ENCODE peak calls at places on chromosomes 13 and 19, in nine cellular contexts. C, U, L, Z, T, M, F, B and K are unnamed samples. For H3K4me1, the result is how much of the 10 kb centered on the place peaks cover.

GRCh38 chr19:20616071-20616470 is 45.3 kb downstream of the ZNF626 start:
- DNase-seq in F (no peak), L (no peak), U (no peak), C (no peak), M (no peak), Z (no peak), B (no peak), T (no peak), K (no peak)

GRCh38 chr13:30892966-30893365 is 13.1 kb upstream of the MEDAG start:
- DNase-seq in L (no peak), U (no peak), T (no peak), C (peak), M (no peak), F (peak), B (peak), Z (peak), K (peak)

GRCh38 chr13:33918199-33918932 is 100.4 kb downstream of the RFC3 start:
- DNase-seq in C (no peak), Z (peak), M (no peak), T (no peak), F (no peak), L (no peak), U (no peak), B (no peak), K (no peak)

GRCh38 chr13:41960700-41961697 is at the start of gene VWA8:
- DNase-seq in C (peak), L (peak), T (peak), U (peak), Z (peak), M (peak), F (peak), B (peak), K (no peak)

GRCh38 chr19:16094360-16095070 is 17.2 kb upstream of the RAB8A start:
- DNase-seq in Z (no peak), L (no peak), T (no peak), U (no peak), B (no peak), C (no peak), F (no peak), M (no peak), K (no peak)

GRCh38 chr13:80151016-80151415 is 189.9 kb downstream of the SPRY2 start:
- DNase-seq in M (no peak), B (no peak), T (no peak), U (no peak), F (no peak), C (no peak), Z (no peak), L (no peak), K (no peak)

GRCh38 chr13:57641071-57641470 is 9.5 kb downstream of the PCDH17 start:
- DNase-seq in T (no peak), F (no peak), C (no peak), U (no peak), B (no peak), L (no peak), M (no peak), Z (no peak), K (no peak)

GRCh38 chr13:77918391-77919261 is at the start of gene EDNRB:
- DNase-seq in M (peak), C (peak), L (peak), T (peak), U (no peak), B (peak), F (peak), Z (peak), K (no peak)

GRCh38 chr13:112885782-112886268 is 83.2 kb upstream of the MCF2L start:
- DNase-seq in L (peak), F (peak), M (peak), C (peak), Z (no peak), U (no peak), B (peak), T (peak), K (peak)

GRCh38 chr13:75687145-75687763 is 51.1 kb downstream of the LMO7 start:
- DNase-seq in T (no peak), Z (no peak), L (no peak), B (no peak), U (no peak), M (no peak), C (peak), F (no peak), K (no peak)

GRCh38 chr19:17719730-17720486 is 628 bp downstream of the MAP1S start:
- DNase-seq in M (no peak), L (peak), C (peak), Z (no peak), T (no peak), U (no peak), B (no peak), F (peak), K (no peak)

GRCh38 chr19:917323-918151 is at the start of gene KISS1R:
- DNase-seq in L (no peak), C (peak), M (no peak), T (no peak), B (peak), Z (no peak), U (no peak), F (no peak), K (peak)

GRCh38 chr19:10517361-10517759 is at the start of gene S1PR5:
- DNase-seq in U (no peak), B (peak), C (peak), F (peak), Z (no peak), T (no peak), M (peak), L (no peak), K (no peak)

GRCh38 chr13:97261254-97262015 is 39.3 kb downstream of the MBNL2 start:
- DNase-seq in Z (no peak), T (no peak), L (no peak), F (no peak), M (no peak), C (no peak), B (no peak), U (no peak), K (no peak)

GRCh38 chr13:81406022-81406421 is 1065.1 kb upstream of the SPRY2 start:
- DNase-seq in T (no peak), B (no peak), Z (no peak), M (no peak), L (no peak), U (no peak), C (no peak), F (no peak), K (no peak)

GRCh38 chr19:53102186-53102585 is 1.0 kb downstream of the ZNF160 start:
- DNase-seq in Z (no peak), U (no peak), F (no peak), C (peak), L (no peak), T (no peak), B (no peak), M (no peak), K (no peak)

GRCh38 chr19:2634960-2635359 is 67.5 kb downstream of the GNG7 start:
- DNase-seq in M (no peak), L (no peak), T (no peak), B (no peak), C (no peak), Z (no peak), U (no peak), F (no peak), K (no peak)
- H3K4me3 ChIP-seq in M (peak), L (no peak), T (no peak), B (no peak), C (no peak), Z (no peak), U (no peak), F (no peak), K (no peak)

GRCh38 chr19:45764487-45764886 is 4.6 kb downstream of the SIX5 start:
- DNase-seq in C (no peak), T (no peak), F (no peak), Z (no peak), L (no peak), M (no peak), B (no peak), U (no peak), K (no peak)
- H3K4me1 ChIP-seq in C (under half), T (under half), F (under half), Z (under half), L (under half), M (under half), B (under half), U (under half), K (under half)

GRCh38 chr13:109668433-109669233 is 117.8 kb downstream of the IRS2 start:
- DNase-seq in M (no peak), F (no peak), B (no peak), T (no peak), L (no peak), Z (no peak), C (no peak), U (no peak), K (no peak)

GRCh38 chr13:109665781-109666249 is 120.6 kb downstream of the IRS2 start:
- DNase-seq in M (no peak), F (no peak), T (no peak), B (no peak), C (no peak), L (no peak), Z (no peak), U (no peak), K (no peak)

GRCh38 chr13:109669234-109669612 is 117.2 kb downstream of the IRS2 start:
- DNase-seq in C (no peak), B (no peak), M (no peak), F (no peak), Z (no peak), U (no peak), L (no peak), T (no peak), K (no peak)

GRCh38 chr13:109666656-109667448 is 119.5 kb downstream of the IRS2 start:
- DNase-seq in U (no peak), B (peak), L (no peak), M (no peak), T (no peak), C (no peak), F (no peak), Z (no peak), K (no peak)

GRCh38 chr13:109667754-109668360 is 118.5 kb downstream of the IRS2 start:
- DNase-seq in T (no peak), B (no peak), Z (no peak), M (no peak), L (no peak), F (no peak), C (no peak), U (no peak), K (no peak)
- H3K4me3 ChIP-seq in T (no peak), B (no peak), Z (no peak), M (no peak), L (no peak), F (no peak), C (no peak), U (no peak), K (no peak)

GRCh38 chr19:49570138-49570856 is 10.1 kb downstream of the NOSIP start:
- DNase-seq in C (peak), L (peak), Z (no peak), U (no peak), F (no peak), M (peak), T (no peak), B (peak), K (peak)
- H3K4me1 ChIP-seq in C (under half), L (under half), Z (under half), U (under half), F (under half), M (under half), T (under half), B (under half), K (under half)

DNA sequence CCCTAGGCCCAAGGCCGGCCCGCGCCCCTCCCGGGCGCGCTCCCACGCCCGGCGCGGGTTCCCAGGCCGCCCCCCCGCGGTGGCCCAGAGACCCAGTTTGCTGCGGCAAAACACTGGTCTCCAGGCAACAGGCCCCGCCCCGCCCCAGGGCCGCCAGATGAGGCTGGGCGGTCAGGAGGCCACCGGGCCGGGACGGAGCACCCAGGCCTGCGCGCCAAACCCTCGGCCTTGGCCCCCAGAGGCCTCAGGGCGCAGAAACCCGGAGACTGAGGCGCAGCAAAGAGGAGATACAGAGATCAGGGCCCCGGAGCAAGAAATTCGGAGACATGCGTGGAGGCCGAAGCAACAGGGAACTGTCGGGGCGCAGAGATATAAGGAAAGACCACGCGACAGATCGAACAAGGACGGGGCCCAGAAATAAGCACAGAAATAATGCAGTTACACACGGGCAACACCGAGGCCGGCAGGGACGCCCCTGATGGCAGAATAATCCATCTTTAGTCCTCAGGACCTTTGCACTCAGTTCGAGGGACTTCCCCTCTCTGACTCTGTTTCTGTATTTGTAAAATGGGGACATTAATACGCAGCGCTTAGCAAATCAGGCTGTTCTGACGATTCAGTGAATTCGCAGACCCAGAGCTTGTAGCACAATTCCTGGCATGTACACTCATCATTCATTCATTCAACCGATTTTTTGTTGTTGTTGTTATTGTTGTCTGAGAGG is 20.8 kb upstream of the ERCC1 start:
- DNase-seq in Z (peak), L (peak), B (peak), M (peak), F (peak), C (peak), T (no peak), U (no peak), K (peak)
- H3K4me3 ChIP-seq in Z (peak), L (no peak), B (peak), M (peak), F (peak), C (peak), T (peak), U (peak), K (peak)

DNA sequence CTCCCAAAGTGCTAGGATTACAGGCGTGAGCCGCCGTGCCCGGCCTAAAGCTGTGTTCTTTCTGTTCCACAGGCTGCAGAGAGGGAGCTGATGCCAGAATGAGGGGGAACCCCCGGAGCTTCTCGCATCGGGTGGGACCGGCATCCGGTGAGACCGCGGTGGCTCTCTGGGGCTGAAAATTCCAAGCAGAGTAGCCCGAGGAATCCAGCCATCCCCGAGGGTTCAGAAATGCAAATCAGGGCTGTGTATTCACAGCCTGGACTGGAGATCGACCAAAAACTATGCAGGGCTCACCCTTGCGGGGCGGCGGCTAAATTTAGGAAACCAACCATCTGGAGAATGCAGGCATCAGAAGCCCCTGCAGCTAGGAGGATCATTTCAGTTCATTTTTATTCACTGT is 99.2 kb downstream of the GNG7 start:
- DNase-seq in B (no peak), M (peak), U (no peak), F (peak), L (no peak), C (no peak), Z (peak), T (no peak), K (peak)
- H3K4me1 ChIP-seq in B (under half), M (under half), U (under half), F (under half), L (under half), C (under half), Z (under half), T (under half), K (under half)

DNA sequence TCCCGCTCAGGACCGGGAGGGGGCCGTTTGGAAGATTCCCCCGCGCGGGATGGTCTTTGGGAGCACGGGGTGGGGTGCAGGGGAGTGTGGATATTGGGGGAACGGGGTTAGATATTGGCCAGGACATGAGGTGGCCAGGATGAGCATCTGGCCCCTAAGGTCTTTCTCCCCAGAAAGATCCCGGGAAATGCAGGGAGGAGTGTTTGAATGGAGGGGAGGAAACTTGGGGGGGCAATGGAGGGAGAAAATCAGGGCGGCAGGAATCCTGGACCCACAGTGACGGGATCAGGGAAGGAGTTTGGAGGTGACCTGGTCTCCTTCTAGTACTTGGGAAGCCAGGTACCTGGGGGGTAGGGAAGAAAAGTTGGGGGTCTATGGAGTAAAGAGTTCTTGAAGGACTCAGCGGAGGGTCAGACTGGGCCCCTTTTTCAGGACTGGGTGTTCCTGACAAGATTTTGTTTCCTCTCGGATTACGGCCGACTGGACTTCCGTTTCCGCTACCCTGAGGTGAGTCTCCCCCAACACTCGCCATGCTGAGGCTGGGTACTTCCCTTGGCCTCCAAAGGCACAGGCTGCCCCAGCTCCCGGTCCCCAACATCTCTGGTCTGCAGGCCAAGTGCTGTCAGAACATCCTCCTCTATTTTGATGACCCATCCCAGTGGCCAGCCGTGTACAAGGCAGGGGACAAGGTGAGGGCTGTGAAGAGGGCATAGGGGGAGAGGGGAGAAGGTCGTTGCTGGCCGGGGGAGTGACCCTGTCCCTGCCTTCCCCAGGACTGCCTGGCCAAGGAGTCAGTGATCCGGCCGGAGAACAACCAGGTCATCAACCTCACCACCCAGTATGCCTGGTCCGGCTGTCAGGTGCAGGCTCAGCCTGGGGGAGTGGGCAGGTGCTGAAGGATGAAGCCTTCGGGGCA is 989 bp downstream of the TMEM145 start:
- DNase-seq in U (no peak), F (no peak), C (no peak), L (no peak), T (no peak), B (no peak), Z (no peak), M (no peak), K (no peak)
- H3K4me3 ChIP-seq in U (peak), F (peak), C (no peak), L (no peak), T (peak), B (peak), Z (peak), M (peak), K (no peak)

DNA sequence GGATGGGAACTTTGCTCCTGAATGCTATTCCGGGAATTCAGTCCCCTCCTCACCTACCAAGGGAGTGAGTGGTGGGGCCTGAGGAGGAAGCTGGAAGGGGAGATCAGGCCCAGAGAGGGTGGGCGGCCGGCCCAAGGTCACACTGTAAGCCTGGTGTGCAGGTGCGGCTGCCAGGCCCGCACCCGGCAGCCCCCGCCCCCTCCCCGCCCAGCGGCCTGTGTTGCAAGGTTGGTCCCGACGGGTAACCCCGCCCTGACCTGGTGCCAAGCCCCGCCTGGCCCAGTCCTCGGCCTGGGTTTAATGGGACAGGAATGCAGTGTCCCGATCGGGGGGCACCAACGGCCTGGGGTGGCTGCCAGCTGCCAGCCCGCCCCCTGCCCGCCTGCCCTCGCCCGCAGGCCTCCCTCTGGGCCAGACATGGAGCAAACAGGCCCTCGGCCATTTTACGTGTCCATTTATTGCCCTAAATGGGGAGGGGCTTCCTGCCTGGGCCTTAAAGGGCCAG is 5.5 kb downstream of the ZBTB7A start:
- DNase-seq in C (peak), T (no peak), M (peak), B (no peak), U (no peak), Z (peak), L (peak), F (peak), K (peak)
- H3K4me1 ChIP-seq in C (half or more), T (under half), M (half or more), B (half or more), U (under half), Z (half or more), L (under half), F (half or more), K (under half)

DNA sequence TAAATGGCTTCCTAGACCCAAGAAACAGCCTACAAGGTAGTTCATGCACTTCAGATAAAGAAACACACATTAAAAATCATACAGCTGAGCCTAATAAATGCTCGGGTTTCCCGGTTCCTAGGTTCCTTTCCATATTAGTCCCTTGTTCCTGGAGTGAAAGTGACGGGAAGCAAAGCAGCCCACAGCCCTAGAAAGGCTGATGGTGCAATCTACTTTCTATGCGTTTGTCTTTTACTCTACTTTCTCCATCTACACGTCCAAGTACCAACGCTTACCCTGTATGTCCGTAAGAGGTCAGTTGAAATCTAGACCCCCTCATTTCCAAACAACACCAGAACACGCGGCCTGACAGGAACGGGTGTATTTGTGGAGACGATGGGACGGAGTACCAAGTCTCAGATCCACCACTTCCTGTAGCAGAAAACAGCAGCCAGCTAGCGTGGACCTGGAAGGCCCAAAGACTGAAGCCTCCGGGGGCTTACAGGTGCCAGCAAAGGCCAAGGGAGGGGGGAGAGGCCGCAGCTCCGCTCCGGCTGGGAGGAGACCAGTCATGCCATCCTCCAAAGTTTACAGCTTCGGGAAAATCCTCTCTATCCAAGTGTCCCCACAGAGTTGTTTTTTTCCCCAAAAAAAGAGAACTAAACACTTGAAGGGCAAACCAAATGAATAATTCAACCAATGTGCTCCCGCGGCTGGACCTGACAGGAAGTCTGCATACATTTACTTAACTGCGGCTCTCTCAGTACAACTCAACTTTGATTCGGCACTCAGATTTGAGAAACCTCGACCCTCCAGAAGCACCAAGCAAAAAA is 34.1 kb downstream of the STK24 start:
- DNase-seq in Z (no peak), F (no peak), U (no peak), L (no peak), M (no peak), T (no peak), B (no peak), C (no peak), K (no peak)
- H3K4me3 ChIP-seq in Z (peak), F (peak), U (no peak), L (no peak), M (peak), T (no peak), B (no peak), C (no peak), K (peak)